ENCODE peak calls at places on chromosomes 6 and 20, in six cellular contexts. E is fibroblast of pulmonary artery, Q is heart left ventricle, P is IMR-90, X is endothelial cell of umbilical vein, A is psoas muscle. D is an unnamed sample.

GRCh38 chr6:141653590-141653989 is 479.1 kb upstream of the GJE1 start:
- DNase-seq in E (peak), Q (no peak), P (no peak), X (no peak), A (no peak), D (no peak)

GRCh38 chr20:51697119-51697826 is 70.9 kb downstream of the ATP9A start:
- DNase-seq in E (peak), Q (no peak), P (peak), X (peak), A (no peak), D (no peak)

GRCh38 chr6:116511424-116512131 is at the start of gene CALHM5:
- DNase-seq in E (peak), Q (peak), P (peak), X (peak), A (peak), D (peak)

GRCh38 chr6:119370063-119370462 is 20.5 kb upstream of the MAN1A1 start:
- DNase-seq in E (no peak), Q (no peak), P (no peak), X (no peak), A (no peak), D (no peak)

GRCh38 chr20:4084721-4085120 is 69.4 kb upstream of the RNF24 start:
- DNase-seq in E (no peak), Q (no peak), P (no peak), X (no peak), A (no peak), D (no peak)

GRCh38 chr6:170163405-170164170 is 127.3 kb downstream of the DLL1 start:
- DNase-seq in E (no peak), Q (no peak), P (no peak), X (no peak), A (peak), D (no peak)

GRCh38 chr6:168276576-168277273 is 42.9 kb downstream of the DACT2 start:
- DNase-seq in E (no peak), Q (no peak), P (no peak), X (no peak), A (no peak), D (no peak)

GRCh38 chr20:7375905-7376304 is 564.4 kb downstream of the HAO1 start:
- DNase-seq in E (peak), Q (no peak), P (peak), X (peak), A (no peak), D (no peak)

GRCh38 chr6:16483315-16483875 is 245.0 kb downstream of the GMPR start:
- DNase-seq in E (no peak), Q (no peak), P (no peak), X (no peak), A (no peak), D (no peak)

GRCh38 chr6:149212892-149213786 is 104.4 kb upstream of the TAB2 start:
- DNase-seq in E (peak), Q (no peak), P (no peak), X (no peak), A (no peak), D (no peak)

GRCh38 chr6:41278699-41279405 is 7.6 kb downstream of the TREM1 start:
- DNase-seq in E (peak), Q (peak), P (peak), X (peak), A (peak), D (peak)

GRCh38 chr20:38770970-38771369 is 22.7 kb downstream of the ACTR5 start:
- DNase-seq in E (no peak), Q (no peak), P (no peak), X (no peak), A (no peak), D (no peak)

GRCh38 chr20:17655865-17656489 is 26.1 kb downstream of the RRBP1 start:
- DNase-seq in E (no peak), Q (no peak), P (peak), X (no peak), A (peak), D (no peak)

GRCh38 chr6:34512738-34513115 is 43.4 kb downstream of the SPDEF start:
- DNase-seq in E (no peak), Q (no peak), P (no peak), X (no peak), A (peak), D (no peak)

GRCh38 chr6:132354517-132355167 is 46.6 kb downstream of the MOXD1 start:
- DNase-seq in E (peak), Q (no peak), P (no peak), X (no peak), A (peak), D (no peak)

GRCh38 chr6:41731561-41732086 is 3.8 kb downstream of the TFEB start:
- DNase-seq in E (no peak), Q (no peak), P (no peak), X (no peak), A (peak), D (no peak)

GRCh38 chr6:129607581-129608186 is 102.3 kb downstream of the ARHGAP18 start:
- DNase-seq in E (peak), Q (no peak), P (peak), X (no peak), A (no peak), D (no peak)

GRCh38 chr20:32992015-32992641 is 12.1 kb downstream of the SUN5 start:
- DNase-seq in E (no peak), Q (no peak), P (no peak), X (no peak), A (no peak), D (no peak)
- TF ChIP-seq CTCF in E (no peak), Q (no peak), P (no peak), X (no peak), A (no peak), D (no peak)

GRCh38 chr6:30206152-30206551 is 7.1 kb downstream of the TRIM26 start:
- DNase-seq in E (no peak), Q (no peak), P (peak), X (no peak), A (no peak), D (no peak)
- TF ChIP-seq CTCF in E (no peak), Q (no peak), P (no peak), X (no peak), A (no peak), D (peak)

DNA sequence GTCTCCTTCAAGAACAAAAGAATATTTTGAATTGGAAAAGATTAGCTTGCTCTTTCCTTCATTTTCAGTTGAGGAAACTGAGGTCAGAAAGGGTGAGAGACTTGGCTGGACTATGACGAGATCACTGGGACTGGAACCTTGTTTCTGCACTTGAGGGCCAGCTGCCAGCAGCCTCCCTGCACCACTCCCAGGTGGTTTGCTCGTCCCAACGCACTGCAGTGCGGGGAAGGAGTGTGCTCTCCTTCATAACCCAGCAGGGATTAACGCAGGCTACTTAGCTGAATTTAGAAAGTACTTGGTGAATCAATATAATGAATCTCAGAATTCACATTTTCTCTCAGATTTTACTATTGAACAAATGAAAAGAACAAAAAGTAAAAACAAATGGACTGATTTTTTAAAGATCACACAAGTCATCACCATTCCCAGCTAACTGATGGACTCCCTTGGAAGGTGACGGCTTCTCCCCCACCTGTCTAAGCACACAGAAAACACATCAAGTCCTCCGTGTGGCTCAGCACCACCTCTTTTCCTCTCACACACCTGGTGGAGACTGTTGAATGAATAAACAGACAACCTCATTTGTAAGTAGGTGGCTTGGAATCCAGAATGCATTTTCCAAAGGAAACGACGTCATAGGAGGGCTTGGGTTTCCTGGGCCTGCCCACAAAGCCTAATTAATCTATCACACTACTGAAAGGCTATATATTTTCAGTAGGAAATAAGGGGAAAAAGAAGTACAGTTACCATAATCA is 120.9 kb downstream of the QRSL1 start:
- DNase-seq in E (no peak), Q (no peak), P (no peak), X (no peak), A (no peak), D (no peak)
- TF ChIP-seq CTCF in E (no peak), Q (no peak), P (no peak), X (no peak), A (no peak), D (no peak)

DNA sequence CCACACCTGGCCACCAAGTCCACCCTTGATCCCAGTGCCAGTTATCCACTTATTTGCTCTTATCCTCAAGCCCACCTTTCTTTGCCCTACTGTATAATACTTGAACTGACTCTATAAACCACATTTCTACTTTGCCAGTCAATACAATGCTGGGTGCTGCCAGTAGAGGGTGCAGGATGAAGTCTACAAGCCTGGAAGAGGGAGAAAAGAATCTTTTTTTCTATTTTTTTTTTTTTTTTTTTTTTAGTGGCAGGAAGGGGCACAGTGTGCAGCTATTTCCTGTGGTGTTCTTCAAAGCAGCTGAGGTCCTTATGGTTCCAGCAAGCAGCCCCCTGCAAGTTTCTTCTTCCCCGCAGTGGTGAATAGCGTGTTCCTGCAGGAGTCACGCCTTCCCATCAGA is 22.2 kb upstream of the GABRR1 start:
- DNase-seq in E (no peak), Q (no peak), P (no peak), X (peak), A (no peak), D (no peak)
- TF ChIP-seq CTCF in E (peak), Q (no peak), P (peak), X (peak), A (peak), D (peak)

GRCh38 chr6:26521485-26522391 is 16.4 kb upstream of the HMGN4 start:
- DNase-seq in E (peak), Q (peak), P (peak), X (peak), A (peak), D (no peak)
- TF ChIP-seq CTCF in E (no peak), Q (peak), P (peak), X (peak), A (peak), D (peak)

GRCh38 chr6:117919775-117920492 is 12.9 kb downstream of the SLC35F1 start:
- DNase-seq in E (no peak), Q (peak), P (no peak), X (no peak), A (no peak), D (no peak)

GRCh38 chr6:117920493-117920845 is 13.4 kb downstream of the SLC35F1 start:
- DNase-seq in E (no peak), Q (no peak), P (no peak), X (no peak), A (no peak), D (no peak)

GRCh38 chr6:117916483-117916882 is 9.4 kb downstream of the SLC35F1 start:
- DNase-seq in E (no peak), Q (no peak), P (no peak), X (no peak), A (no peak), D (no peak)

GRCh38 chr6:117917176-117917575 is 10.1 kb downstream of the SLC35F1 start:
- DNase-seq in E (no peak), Q (no peak), P (no peak), X (no peak), A (no peak), D (no peak)

GRCh38 chr6:117918454-117918853 is 11.4 kb downstream of the SLC35F1 start:
- DNase-seq in E (no peak), Q (no peak), P (no peak), X (no peak), A (no peak), D (no peak)
- TF ChIP-seq CTCF in E (no peak), Q (no peak), P (no peak), X (no peak), A (no peak), D (no peak)